ENCODE peak calls at places on chromosomes 11 and 22, in six cellular contexts. D is colonic mucosa, A is spleen, H is adipocyte, O is IMR-90, I is tibial artery. M is an unnamed sample.

GRCh38 chr22:42865536-42865935 is 8.5 kb upstream of the ARFGAP3 start:
- DNase-seq in D (no peak), H (no peak), I (no peak), O (no peak), A (no peak), M (no peak)

GRCh38 chr22:38871360-38872171 is 450 bp downstream of the CBX6 start:
- DNase-seq in H (peak; percentile 74), I (no peak), A (peak; percentile 85), D (no peak), O (no peak), M (no peak)

GRCh38 chr11:33689506-33689905 is 11.1 kb downstream of the C11orf91 start:
- DNase-seq in D (no peak), A (no peak), O (no peak), H (no peak), I (no peak), M (no peak)

GRCh38 chr11:120601566-120601965 is 90.0 kb downstream of the GRIK4 start:
- DNase-seq in A (no peak), D (no peak), O (peak; percentile 55), H (peak; percentile 23), I (no peak), M (peak; percentile 22)

GRCh38 chr11:49377978-49378377 is 169.6 kb upstream of the FOLH1 start:
- DNase-seq in A (no peak), H (no peak), I (no peak), O (no peak), D (no peak), M (no peak)

GRCh38 chr22:42202669-42203068 is 67.8 kb downstream of the TCF20 start:
- DNase-seq in H (peak; percentile 11), D (no peak), O (peak; percentile 67), I (no peak), A (no peak), M (no peak)

GRCh38 chr22:49726701-49727101 is 101.0 kb downstream of the BRD1 start:
- DNase-seq in O (no peak), A (no peak), I (no peak), H (no peak), D (no peak), M (no peak)

GRCh38 chr22:42261266-42261665 is 9.2 kb downstream of the TCF20 start:
- DNase-seq in I (no peak), A (no peak), H (peak; percentile 60), O (peak; percentile 72), D (no peak), M (peak; percentile 36)

GRCh38 chr11:131654849-131655248 is 284.4 kb downstream of the NTM start:
- DNase-seq in H (no peak), D (no peak), O (no peak), A (no peak), I (no peak), M (no peak)

GRCh38 chr22:46539169-46539568 is 1.7 kb upstream of the CELSR1 start:
- DNase-seq in I (no peak), D (peak; percentile 53), H (no peak), A (no peak), O (no peak), M (no peak)
- H3K4me3 ChIP-seq in I (no peak overlapping the region), D (no peak overlapping the region), H (peak overlapping the region; percentile 69), A (no peak overlapping the region), O (no peak overlapping the region), M (no peak overlapping the region)

GRCh38 chr11:94127632-94128031 is 1.0 kb upstream of the PANX1 start:
- DNase-seq in D (no peak), I (no peak), A (no peak), O (no peak), H (no peak), M (no peak)
- H3K4me3 ChIP-seq in D (peak overlapping the region; percentile 69), I (peak overlapping the region; percentile 83), A (peak overlapping the region; percentile 94), O (peak overlapping the region; percentile 88), H (peak overlapping the region; percentile 93), M (peak overlapping the region; percentile 72)

GRCh38 chr11:71437879-71438278 is 10.3 kb downstream of the DHCR7 start:
- DNase-seq in D (no peak), O (no peak), H (no peak), I (no peak), A (no peak), M (no peak)

GRCh38 chr11:71437399-71437798 is 10.8 kb downstream of the DHCR7 start:
- DNase-seq in H (no peak), D (no peak), A (no peak), I (no peak), O (no peak), M (no peak)

GRCh38 chr11:71436861-71437260 is 11.3 kb downstream of the DHCR7 start:
- DNase-seq in I (no peak), A (no peak), D (no peak), H (no peak), O (no peak), M (no peak)

GRCh38 chr11:71440021-71440755 is 8.0 kb downstream of the DHCR7 start:
- DNase-seq in A (no peak), O (no peak), I (no peak), H (no peak), D (no peak), M (no peak)

DNA sequence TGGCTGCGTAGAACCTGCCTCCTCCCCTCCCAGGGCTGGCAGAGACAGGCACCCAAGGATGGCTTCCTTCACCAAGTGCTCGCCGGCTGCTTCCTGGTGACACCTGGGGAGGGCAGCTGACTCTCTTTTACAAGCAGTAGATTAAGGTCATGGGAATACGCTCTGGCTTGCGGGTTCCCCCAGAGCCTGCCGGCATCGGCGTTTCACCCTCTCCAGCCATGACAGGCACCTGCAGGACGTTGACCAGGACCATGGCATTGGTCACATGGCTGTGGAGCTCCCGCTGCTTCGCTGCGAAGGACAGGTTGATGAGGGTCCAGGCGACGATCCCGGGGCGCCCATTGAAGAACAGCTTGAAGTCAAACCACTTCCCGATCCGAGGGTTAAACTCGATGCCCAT is 9.5 kb downstream of the DHCR7 start:
- DNase-seq in O (no peak), H (no peak), D (no peak), A (no peak), I (no peak), M (no peak)
- H3K4me3 ChIP-seq in O (no peak overlapping the region), H (no peak overlapping the region), D (no peak overlapping the region), A (no peak overlapping the region), I (no peak overlapping the region), M (no peak overlapping the region)

DNA sequence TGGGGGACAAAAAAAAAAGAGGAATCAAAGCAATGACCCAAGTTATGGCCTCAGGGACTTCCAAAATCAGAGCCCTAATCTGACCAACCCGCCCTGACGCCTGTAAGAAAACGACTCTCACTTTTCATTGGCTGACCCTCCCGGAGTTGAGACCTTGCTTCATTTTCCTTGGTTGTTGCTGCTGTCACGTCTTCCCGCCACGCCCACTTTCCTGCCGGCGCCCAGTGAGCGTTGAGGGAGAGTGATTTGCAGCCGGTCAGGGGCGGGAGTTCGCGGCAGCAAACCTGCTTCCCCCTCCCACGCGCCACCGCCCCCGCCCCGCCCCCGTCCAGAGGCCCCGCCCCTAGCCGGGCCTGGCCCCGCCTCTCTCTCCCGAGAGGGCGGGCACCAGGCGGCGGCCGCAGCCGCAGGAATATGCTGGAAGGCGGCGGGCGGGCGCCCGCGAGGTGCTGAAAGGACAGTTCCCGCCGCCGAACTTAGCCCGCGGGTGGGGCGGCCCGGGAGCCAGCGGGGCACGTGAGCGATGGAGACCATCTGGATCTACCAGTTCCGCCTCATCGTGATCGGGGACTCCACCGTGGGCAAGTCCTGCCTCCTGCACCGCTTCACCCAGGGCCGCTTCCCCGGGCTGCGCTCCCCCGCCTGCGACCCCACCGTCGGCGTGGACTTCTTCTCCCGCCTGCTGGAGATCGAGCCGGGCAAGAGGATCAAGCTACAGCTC is at the start of gene RAB39A:
- DNase-seq in O (peak; percentile 79), A (peak; percentile 94), D (peak; percentile 92), H (peak; percentile 84), I (peak; percentile 81), M (peak; percentile 29)
- H3K4me3 ChIP-seq in O (peak within 1 kb of the TSS; percentile 26), A (peak within 1 kb of the TSS; percentile 63), D (peak within 1 kb of the TSS; percentile 43), H (peak within 1 kb of the TSS; percentile 66), I (peak within 1 kb of the TSS; percentile 23), M (peak within 1 kb of the TSS; percentile 48)

GRCh38 chr11:119205080-119205479 is 1.1 kb upstream of the CBL start:
- DNase-seq in O (no peak), H (no peak), D (no peak), I (peak; percentile 30), A (peak; percentile 87), M (no peak)

GRCh38 chr11:119206512-119207299 is 567 bp downstream of the CBL start:
- DNase-seq in H (peak; percentile 72), I (peak; percentile 35), A (peak; percentile 93), O (no peak), D (peak; percentile 64), M (no peak)

GRCh38 chr11:119205574-119206511 is at the start of gene CBL:
- DNase-seq in I (peak; percentile 94), O (peak; percentile 84), D (peak; percentile 99), A (peak; percentile 98), H (peak; percentile 98), M (peak; percentile 45)

GRCh38 chr11:119202554-119202953 is 3.6 kb upstream of the CBL start:
- DNase-seq in A (peak; percentile 15), H (no peak), O (no peak), I (no peak), D (no peak), M (no peak)

DNA sequence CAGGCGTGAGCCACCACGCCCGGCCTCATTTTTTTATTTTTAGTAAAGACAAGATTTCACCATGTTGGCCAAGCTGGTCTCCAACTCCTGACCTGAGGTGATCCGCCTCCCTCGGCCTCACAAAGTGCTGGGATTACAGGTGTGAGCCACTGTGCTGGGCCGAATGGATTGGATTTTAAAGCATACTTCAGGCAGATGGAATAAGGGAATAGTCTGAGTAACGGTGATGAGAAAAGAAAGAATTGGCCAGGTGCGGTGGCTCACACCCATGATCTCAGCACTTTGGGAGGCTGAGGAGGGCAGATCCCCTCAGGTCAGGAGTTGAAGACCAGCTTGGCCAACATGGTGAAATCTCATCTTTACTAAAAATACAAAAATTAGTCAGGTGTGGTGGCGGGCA is 2.1 kb upstream of the CBL start:
- DNase-seq in O (no peak), A (peak; percentile 5), I (no peak), D (no peak), H (no peak), M (no peak)
- H3K4me3 ChIP-seq in O (no peak overlapping the region), A (no peak overlapping the region), I (no peak overlapping the region), D (no peak overlapping the region), H (no peak overlapping the region), M (no peak overlapping the region)

GRCh38 chr11:13487661-13488030 is 8.2 kb downstream of the PTH start:
- DNase-seq in O (peak; percentile 3), I (no peak), A (no peak), D (peak; percentile 37), H (peak; percentile 32), M (no peak)
- H3K4me3 ChIP-seq in O (peak overlapping the region; percentile 27), I (no peak overlapping the region), A (no peak overlapping the region), D (no peak overlapping the region), H (peak overlapping the region; percentile 62), M (no peak overlapping the region)